ENCODE peak calls at places on chromosomes 12 and 14, in four cellular contexts. K is IMR-90, E is left ventricle myocardium inferior, Z is HFF-Myc. B is an unnamed sample.

GRCh38 chr12:99960312-99960711 is 24.4 kb downstream of the ANKS1B start:
- DNase-seq in Z (no peak), K (no peak), E (no peak), B (no peak)

GRCh38 chr12:87676726-87677125 is 352.5 kb downstream of the C12orf50 start:
- DNase-seq in Z (no peak), K (no peak), E (no peak), B (no peak)

GRCh38 chr12:94145231-94145979 is 3.0 kb upstream of the PLXNC1 start:
- DNase-seq in E (no peak), K (peak), Z (peak), B (peak)

GRCh38 chr14:97930191-97930590 is 1133.0 kb downstream of the VRK1 start:
- DNase-seq in E (no peak), Z (no peak), K (no peak), B (no peak)

GRCh38 chr14:66015046-66015780 is 471.0 kb upstream of the CCDC196 start:
- DNase-seq in K (no peak), E (no peak), Z (peak), B (no peak)

GRCh38 chr12:100926669-100927248 is 132.2 kb downstream of the ANO4 start:
- DNase-seq in K (peak), Z (peak), E (no peak), B (no peak)

GRCh38 chr12:57726884-57727757 is 11.4 kb downstream of the AGAP2 start:
- DNase-seq in E (peak), Z (no peak), K (no peak), B (no peak)

GRCh38 chr14:36580856-36581831 is 1.3 kb downstream of the NKX2-8 start:
- DNase-seq in E (peak), Z (no peak), K (peak), B (no peak)

GRCh38 chr12:58458093-58458492 is 462.2 kb downstream of the LRIG3 start:
- DNase-seq in K (peak), Z (no peak), E (no peak), B (no peak)

GRCh38 chr12:94326727-94327126 is 132.9 kb downstream of the CEP83 start:
- DNase-seq in Z (peak), E (no peak), K (peak), B (peak)

GRCh38 chr12:25322918-25323773 is 72.4 kb upstream of the KRAS start:
- DNase-seq in Z (peak), K (peak), E (no peak), B (no peak)

GRCh38 chr14:35991356-35991755 is 165.2 kb downstream of the BRMS1L start:
- DNase-seq in E (no peak), Z (no peak), K (no peak), B (no peak)

GRCh38 chr12:3294481-3294911 is 196.5 kb upstream of the PRMT8 start:
- DNase-seq in K (no peak), Z (no peak), E (no peak), B (no peak)

GRCh38 chr12:91001306-91001705 is 3.5 kb downstream of the EPYC start:
- DNase-seq in Z (no peak), E (no peak), K (no peak), B (no peak)

GRCh38 chr12:132450391-132451171 is 39.4 kb upstream of the FBRSL1 start:
- DNase-seq in K (no peak), Z (no peak), E (no peak), B (no peak)

GRCh38 chr14:106010783-106011182 is 484.4 kb downstream of the TMEM121 start:
- DNase-seq in E (no peak), K (no peak), Z (no peak), B (no peak)

GRCh38 chr14:63852271-63852816 is 460 bp upstream of the SYNE2 start:
- DNase-seq in Z (no peak), E (no peak), K (peak), B (no peak)

GRCh38 chr12:67091204-67091603 is 178.0 kb upstream of the CAND1 start:
- DNase-seq in E (no peak), K (no peak), Z (no peak), B (no peak)

GRCh38 chr12:116066381-116067230 is 210.9 kb downstream of the MED13L start:
- DNase-seq in K (peak), Z (peak), E (peak), B (no peak)

GRCh38 chr14:35419429-35419841 is 14.9 kb upstream of the NFKBIA start:
- DNase-seq in E (no peak), Z (no peak), K (no peak), B (no peak)

GRCh38 chr14:83257466-83258439 is 1724.1 kb upstream of the SEL1L start:
- DNase-seq in K (no peak), E (no peak), Z (no peak), B (no peak)

GRCh38 chr12:110689601-110690430 is 901 bp upstream of the HVCN1 start:
- DNase-seq in Z (no peak), K (no peak), E (peak), B (no peak)

GRCh38 chr12:105740970-105741725 is 397.6 kb downstream of the NUAK1 start:
- DNase-seq in K (peak), E (peak), Z (no peak), B (no peak)

GRCh38 chr14:103716091-103716801 is 636 bp downstream of the ZFYVE21 start:
- DNase-seq in E (no peak), K (no peak), Z (no peak), B (no peak)

GRCh38 chr12:59181378-59181777 is 261.1 kb upstream of the LRIG3 start:
- DNase-seq in Z (no peak), E (no peak), K (no peak), B (no peak)

GRCh38 chr14:90301580-90302181 is 30.1 kb downstream of the NRDE2 start:
- DNase-seq in E (no peak), Z (peak), K (peak), B (peak)
- TF ChIP-seq CTCF in E (peak), Z (peak), K (peak), B (peak)

GRCh38 chr14:96294246-96294645 is 38.2 kb downstream of the BDKRB1 start:
- DNase-seq in E (no peak), K (no peak), Z (no peak), B (no peak)

GRCh38 chr14:96297999-96298398 is 42.0 kb downstream of the BDKRB1 start:
- DNase-seq in Z (no peak), K (no peak), E (no peak), B (no peak)

GRCh38 chr14:96299441-96299840 is 43.4 kb downstream of the BDKRB1 start:
- DNase-seq in E (no peak), K (no peak), Z (no peak), B (no peak)

GRCh38 chr14:96297000-96297399 is 41.0 kb downstream of the BDKRB1 start:
- DNase-seq in K (peak), E (no peak), Z (no peak), B (no peak)
- TF ChIP-seq CTCF in K (peak), E (peak), Z (no peak), B (peak)

GRCh38 chr14:50056457-50056856 is 59.9 kb downstream of the VCPKMT start:
- DNase-seq in K (no peak), Z (no peak), E (no peak), B (no peak)

GRCh38 chr14:50053935-50054334 is 62.4 kb downstream of the VCPKMT start:
- DNase-seq in Z (no peak), E (no peak), K (no peak), B (no peak)

GRCh38 chr14:50058112-50058511 is 58.3 kb downstream of the VCPKMT start:
- DNase-seq in K (no peak), E (no peak), Z (no peak), B (no peak)

GRCh38 chr14:50057331-50057730 is 59.0 kb downstream of the VCPKMT start:
- DNase-seq in K (no peak), E (no peak), Z (no peak), B (no peak)

GRCh38 chr14:50055461-50056228 is 60.7 kb downstream of the VCPKMT start:
- DNase-seq in K (no peak), E (no peak), Z (no peak), B (no peak)
- TF ChIP-seq CTCF in K (peak), E (peak), Z (no peak), B (no peak)

DNA sequence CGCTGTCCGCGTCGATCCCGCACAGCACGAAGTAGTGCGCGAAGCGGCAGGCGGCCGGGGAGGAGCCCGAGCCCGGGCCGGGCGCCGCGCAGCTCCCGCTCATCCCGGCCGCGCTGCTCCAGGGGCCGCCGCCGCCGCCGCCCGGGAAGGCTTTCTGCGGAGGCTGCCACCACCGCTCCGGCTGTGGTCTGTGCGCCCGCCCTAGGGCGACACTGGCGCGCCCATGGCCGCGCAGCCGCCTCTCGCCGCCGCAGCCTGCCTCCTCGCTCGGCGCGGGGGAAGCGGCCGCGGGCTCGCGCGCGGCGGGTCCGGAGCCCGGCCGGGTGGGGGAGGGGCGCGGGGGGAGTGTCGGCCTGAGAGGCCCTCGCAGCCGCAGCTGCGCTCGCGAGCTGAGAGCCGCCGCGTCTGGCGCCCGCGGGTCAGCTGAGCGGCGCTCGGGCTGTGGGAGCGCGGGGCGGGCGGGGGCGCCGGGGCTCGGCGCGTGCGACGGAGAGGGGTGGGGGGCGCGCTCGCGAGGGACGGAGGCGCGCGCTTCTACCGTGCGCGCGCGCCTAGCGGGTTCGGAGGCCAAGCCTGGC is at the start of gene DENND5B:
- DNase-seq in K (peak), Z (no peak), E (peak), B (no peak)
- TF ChIP-seq CTCF in K (no peak), Z (no peak), E (no peak), B (no peak)

GRCh38 chr12:9692909-9693308 is 23.4 kb downstream of the CLEC2D start:
- DNase-seq in K (no peak), E (no peak), Z (no peak), B (no peak)
- TF ChIP-seq CTCF in K (no peak), E (no peak), Z (no peak), B (no peak)

DNA sequence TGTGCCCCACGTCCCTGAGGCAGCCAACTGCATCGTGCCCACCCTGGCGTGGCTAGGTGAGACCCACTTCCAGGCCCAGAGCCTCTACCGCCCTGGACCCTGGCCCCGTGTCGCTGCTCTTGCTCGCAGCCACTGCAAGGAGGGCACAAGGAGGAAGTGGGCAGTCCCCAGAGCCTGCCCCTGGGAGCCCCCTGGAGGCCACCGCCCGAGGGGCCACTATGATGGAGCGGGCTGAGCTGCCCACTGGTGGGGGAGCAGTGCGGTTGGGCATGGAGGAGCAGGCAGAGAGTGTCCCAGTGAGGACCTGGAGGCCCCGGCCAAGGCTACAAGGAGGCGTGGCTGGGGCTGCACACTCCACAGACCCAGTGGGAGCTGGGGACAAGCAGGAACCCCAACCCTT is 323.6 kb downstream of the PCNX1 start:
- DNase-seq in E (no peak), K (no peak), Z (no peak), B (no peak)
- TF ChIP-seq CTCF in E (no peak), K (no peak), Z (no peak), B (no peak)

B was measured in AG09319.